ENCODE peak calls at places on chromosome 1, in eight cellular contexts. E is left lung; W is cardiac muscle cell; B is tibial artery; N is CD4-positive, CD25-positive, alpha-beta regulatory T cell; G is kidney; D is GM23248; H is astrocyte. U is an unnamed sample. For H3K36me3, the result is how much of the 10 kb centered on the place peaks cover.

GRCh38 chr1:61639218-61639617 is 85.7 kb downstream of the TM2D1 start:
- DNase-seq in N (no peak), D (no peak), E (no peak), W (peak), G (no peak), B (no peak), H (no peak), U (no peak)

GRCh38 chr1:53073899-53074311 is 11.9 kb downstream of the PODN start:
- DNase-seq in B (peak), N (no peak), H (no peak), G (peak), W (no peak), E (peak), D (no peak), U (no peak)

GRCh38 chr1:21397813-21398188 is 42.1 kb upstream of the NBPF3 start:
- DNase-seq in D (no peak), H (peak), W (no peak), N (no peak), E (no peak), G (no peak), B (no peak), U (no peak)

GRCh38 chr1:115220340-115221030 is 117.6 kb downstream of the NGF start:
- DNase-seq in N (no peak), E (no peak), W (no peak), D (no peak), G (no peak), B (no peak), H (peak), U (no peak)

GRCh38 chr1:161481624-161482392 is 23.4 kb upstream of the FCGR2A start:
- DNase-seq in W (no peak), H (no peak), D (no peak), N (no peak), G (no peak), E (no peak), B (no peak), U (no peak)

GRCh38 chr1:5585256-5585655 is 407.0 kb downstream of the NPHP4 start:
- DNase-seq in D (no peak), B (no peak), N (no peak), E (no peak), W (no peak), H (no peak), G (no peak), U (no peak)

GRCh38 chr1:156347337-156347736 is 9.0 kb downstream of the TSACC start:
- DNase-seq in W (no peak), N (no peak), D (peak), G (no peak), H (peak), B (no peak), E (no peak), U (no peak)

GRCh38 chr1:10253755-10254154 is 43.4 kb downstream of the KIF1B start:
- DNase-seq in W (no peak), H (peak), D (peak), B (no peak), G (no peak), N (no peak), E (no peak), U (peak)

GRCh38 chr1:194394676-194395075 is 1208.3 kb upstream of the B3GALT2 start:
- DNase-seq in D (no peak), H (no peak), B (no peak), W (no peak), E (no peak), N (no peak), G (no peak), U (no peak)

GRCh38 chr1:85148524-85149250 is 52.1 kb downstream of the SYDE2 start:
- DNase-seq in N (no peak), G (no peak), E (no peak), W (peak), B (no peak), D (peak), H (peak), U (no peak)

GRCh38 chr1:109918671-109919070 is 8.0 kb downstream of the CSF1 start:
- DNase-seq in H (no peak), B (no peak), D (no peak), N (no peak), W (no peak), G (no peak), E (no peak), U (no peak)

GRCh38 chr1:119840745-119841144 is 29.5 kb upstream of the REG4 start:
- DNase-seq in W (peak), D (no peak), H (no peak), N (no peak), E (no peak), G (no peak), B (no peak), U (no peak)

GRCh38 chr1:229191066-229191674 is 79.7 kb upstream of the RAB4A start:
- DNase-seq in W (no peak), D (peak), B (no peak), H (no peak), G (no peak), N (no peak), E (no peak), U (no peak)

GRCh38 chr1:91054780-91055481 is 33.1 kb upstream of the ZNF644 start:
- DNase-seq in D (no peak), E (no peak), H (no peak), B (no peak), W (no peak), G (no peak), N (no peak), U (no peak)

GRCh38 chr1:6118415-6118814 is 61.7 kb downstream of the CHD5 start:
- DNase-seq in H (peak), G (no peak), W (no peak), D (peak), E (no peak), N (no peak), B (no peak), U (no peak)

GRCh38 chr1:64033667-64034215 is 169.7 kb upstream of the UBE2U start:
- DNase-seq in D (peak), B (no peak), G (no peak), N (no peak), W (no peak), E (no peak), H (peak), U (no peak)

GRCh38 chr1:110084226-110085078 is 14.0 kb upstream of the ALX3 start:
- DNase-seq in H (peak), N (no peak), B (peak), D (peak), E (peak), G (peak), W (peak), U (peak)

GRCh38 chr1:94714552-94714951 is 105.6 kb upstream of the SLC44A3 start:
- DNase-seq in B (no peak), G (no peak), N (no peak), D (no peak), W (no peak), H (no peak), E (no peak), U (no peak)

GRCh38 chr1:156767879-156768608 is 709 bp downstream of the PRCC start:
- DNase-seq in G (peak), D (peak), E (peak), H (no peak), B (peak), N (peak), W (peak), U (peak)

GRCh38 chr1:201254625-201255469 is 28.5 kb upstream of the PKP1 start:
- DNase-seq in G (peak), D (peak), E (peak), B (no peak), N (peak), W (peak), H (no peak), U (no peak)

GRCh38 chr1:173507205-173507846 is 30.2 kb downstream of the PRDX6 start:
- DNase-seq in G (no peak), W (no peak), D (peak), B (no peak), E (no peak), H (peak), N (no peak), U (no peak)

GRCh38 chr1:159653201-159653600 is 61.2 kb downstream of the CRP start:
- DNase-seq in B (no peak), D (peak), W (no peak), E (no peak), H (peak), N (no peak), G (no peak), U (no peak)

GRCh38 chr1:164576311-164577271 is 17.6 kb downstream of the PBX1 start:
- DNase-seq in G (peak), H (no peak), D (no peak), B (peak), N (no peak), W (peak), E (peak), U (no peak)

GRCh38 chr1:164581762-164582161 is 22.8 kb downstream of the PBX1 start:
- DNase-seq in N (no peak), D (no peak), W (no peak), B (no peak), G (no peak), H (no peak), E (no peak), U (no peak)

GRCh38 chr1:164577291-164577690 is 18.3 kb downstream of the PBX1 start:
- DNase-seq in B (no peak), W (no peak), D (no peak), G (no peak), N (no peak), H (no peak), E (no peak), U (no peak)

GRCh38 chr1:164579346-164579745 is 20.4 kb downstream of the PBX1 start:
- DNase-seq in N (no peak), W (no peak), H (no peak), B (no peak), D (no peak), G (no peak), E (no peak), U (no peak)

DNA sequence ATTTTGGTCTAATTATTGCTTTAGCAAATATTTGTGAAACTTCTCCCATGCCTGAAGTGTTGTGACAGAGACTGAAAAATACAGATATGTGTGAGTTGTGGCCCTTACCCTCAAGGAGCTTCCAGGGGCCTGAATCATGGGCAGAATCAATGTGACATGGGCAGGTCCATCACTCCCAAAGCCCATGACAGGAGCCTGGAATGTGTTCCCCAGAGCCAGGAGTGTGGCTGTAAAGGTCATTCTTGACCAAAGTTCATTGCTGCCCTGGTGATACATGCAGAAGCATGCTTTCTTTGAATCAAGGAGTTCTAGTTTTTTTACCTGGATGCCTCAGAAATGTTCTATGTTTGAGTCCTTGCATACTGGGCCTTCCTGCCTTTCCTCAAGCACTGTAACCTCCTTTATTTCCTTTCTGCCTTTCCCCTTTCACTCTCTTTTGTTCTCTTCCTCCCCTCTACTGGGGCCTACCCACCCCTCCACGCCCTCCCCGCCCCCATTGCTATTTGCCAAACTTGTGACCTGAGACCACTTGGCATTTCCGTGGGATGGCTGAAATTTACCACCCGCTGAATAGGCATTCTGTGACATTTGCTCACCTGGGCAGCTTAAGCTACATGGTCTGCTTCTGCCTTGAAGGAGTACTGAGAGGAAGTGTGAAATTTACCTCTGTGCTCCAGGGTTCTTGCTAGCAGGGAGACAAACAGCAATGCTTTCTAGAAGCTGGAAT is 19.7 kb downstream of the PBX1 start:
- DNase-seq in N (no peak), W (no peak), E (no peak), H (no peak), B (no peak), D (no peak), G (no peak), U (no peak)
- H3K4me3 ChIP-seq in N (no peak), W (no peak), E (no peak), H (no peak), B (no peak), D (no peak), G (no peak), U (no peak)

GRCh38 chr1:54212872-54213271 is 12.9 kb downstream of the MRPL37 start:
- DNase-seq in D (no peak), W (no peak), N (no peak), G (no peak), E (no peak), B (no peak), H (no peak), U (no peak)
- H3K36me3 ChIP-seq in D (half or more), W (half or more), N (half or more), G (half or more), E (under half), B (half or more), H (half or more), U (under half)

GRCh38 chr1:65149391-65149729 is 1.4 kb downstream of the AK4 start:
- DNase-seq in D (no peak), N (no peak), W (no peak), B (no peak), H (no peak), G (no peak), E (no peak), U (no peak)

GRCh38 chr1:65148548-65149390 is 766 bp downstream of the AK4 start:
- DNase-seq in B (peak), E (peak), D (peak), H (no peak), G (peak), N (no peak), W (peak), U (peak)

GRCh38 chr1:65151641-65152040 is 3.6 kb downstream of the AK4 start:
- DNase-seq in G (no peak), E (no peak), B (no peak), H (no peak), N (no peak), D (no peak), W (no peak), U (no peak)

GRCh38 chr1:65150583-65151263 is 2.7 kb downstream of the AK4 start:
- DNase-seq in G (peak), W (no peak), D (no peak), B (no peak), E (no peak), N (no peak), H (no peak), U (no peak)

DNA sequence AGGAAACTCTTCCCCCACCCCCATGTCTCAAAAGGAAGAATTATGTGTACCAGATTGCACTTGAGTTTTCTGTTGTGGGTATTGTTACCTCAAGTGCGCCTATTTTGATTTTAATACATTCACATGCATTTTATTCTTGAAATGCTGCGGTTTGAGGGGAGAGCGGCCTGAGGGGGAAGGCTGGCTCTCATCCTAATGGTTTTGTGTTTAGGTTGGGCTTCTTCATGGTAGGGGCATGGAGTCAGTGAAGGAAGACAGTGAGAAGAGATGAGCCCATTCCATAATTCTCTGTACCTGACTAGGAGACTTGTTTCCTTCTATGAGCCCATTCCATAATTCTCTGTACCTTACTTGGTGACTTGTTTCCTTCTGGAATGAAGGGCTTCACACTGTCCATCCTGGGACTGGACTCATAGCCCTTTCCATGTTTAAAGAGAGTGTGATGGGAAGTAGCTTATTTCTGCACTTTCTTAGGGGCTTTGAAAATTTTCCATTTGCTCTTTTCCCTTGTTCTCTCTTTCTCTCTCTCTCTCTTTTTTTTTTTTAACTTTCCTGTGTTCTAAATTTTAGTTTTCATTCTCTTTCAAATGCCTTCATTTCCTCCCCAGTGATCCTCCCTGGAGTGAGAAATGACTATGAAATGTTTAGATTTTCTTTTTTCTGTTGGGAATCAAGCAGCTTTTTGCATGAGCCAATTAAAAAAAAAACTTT is 1.9 kb downstream of the AK4 start:
- DNase-seq in B (no peak), D (no peak), G (no peak), H (no peak), N (no peak), E (no peak), W (no peak), U (no peak)
- H3K4me3 ChIP-seq in B (peak), D (peak), G (peak), H (no peak), N (no peak), E (no peak), W (peak), U (no peak)

GRCh38 chr1:44644806-44645205 is 29.5 kb downstream of the TMEM53 start:
- DNase-seq in N (no peak), B (no peak), G (no peak), D (no peak), H (no peak), E (no peak), W (no peak), U (no peak)
- H3K36me3 ChIP-seq in N (half or more), B (under half), G (under half), D (under half), H (under half), E (under half), W (under half), U (under half)

DNA sequence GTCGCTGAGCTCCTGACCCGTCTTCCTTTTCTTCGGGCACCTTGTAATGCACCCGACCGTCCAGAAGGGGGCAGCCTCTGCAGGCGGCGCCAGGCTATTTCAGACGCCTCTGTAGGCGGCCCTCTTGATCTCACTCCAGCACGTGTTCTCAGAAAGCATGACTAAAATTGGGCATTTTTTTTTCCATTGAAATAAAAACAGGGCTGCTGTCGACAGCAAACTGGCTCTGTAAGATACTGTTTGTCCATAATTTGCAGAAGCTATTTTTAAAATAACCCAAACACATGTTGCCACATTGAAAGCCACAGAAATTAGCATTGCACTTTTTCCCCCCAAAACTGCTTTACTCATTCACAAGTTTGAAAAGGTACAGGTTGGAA is 78.0 kb downstream of the STUM start:
- DNase-seq in H (peak), B (peak), D (peak), N (peak), G (peak), E (peak), W (peak), U (peak)
- H3K4me3 ChIP-seq in H (no peak), B (no peak), D (no peak), N (peak), G (no peak), E (no peak), W (no peak), U (no peak)

GRCh38 chr1:225410036-225410435 is 17.8 kb downstream of the LBR start:
- DNase-seq in D (no peak), B (no peak), H (no peak), E (no peak), G (no peak), N (no peak), W (no peak), U (no peak)
- H3K36me3 ChIP-seq in D (under half), B (half or more), H (under half), E (under half), G (under half), N (half or more), W (under half), U (under half)

DNA sequence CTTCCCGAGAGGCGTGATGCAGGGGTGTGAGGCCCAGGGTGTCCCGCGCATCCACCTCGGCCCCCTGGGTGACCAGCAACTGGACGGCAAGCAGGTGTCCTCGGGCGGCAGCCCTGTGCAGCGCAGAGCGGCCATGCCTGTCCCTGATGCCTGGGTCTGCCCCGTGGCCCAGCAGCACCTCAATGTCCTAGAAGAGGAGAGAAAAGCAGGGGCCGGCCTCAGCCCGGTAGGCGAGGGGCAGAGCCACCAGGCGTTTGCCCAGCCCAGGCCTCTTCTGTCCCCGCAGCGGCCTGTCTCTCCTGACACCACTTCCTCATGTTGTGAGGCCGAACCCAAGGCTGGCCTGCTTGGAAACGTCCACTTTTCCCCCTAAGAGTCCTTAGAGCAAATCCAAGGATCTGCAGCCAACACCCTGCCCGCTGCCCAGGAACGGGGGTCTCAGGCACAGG is 1.7 kb downstream of the ANKRD65 start:
- DNase-seq in G (peak), W (no peak), H (no peak), D (no peak), B (no peak), N (no peak), E (peak), U (peak)
- H3K4me3 ChIP-seq in G (no peak), W (no peak), H (no peak), D (no peak), B (peak), N (no peak), E (peak), U (peak)

DNA sequence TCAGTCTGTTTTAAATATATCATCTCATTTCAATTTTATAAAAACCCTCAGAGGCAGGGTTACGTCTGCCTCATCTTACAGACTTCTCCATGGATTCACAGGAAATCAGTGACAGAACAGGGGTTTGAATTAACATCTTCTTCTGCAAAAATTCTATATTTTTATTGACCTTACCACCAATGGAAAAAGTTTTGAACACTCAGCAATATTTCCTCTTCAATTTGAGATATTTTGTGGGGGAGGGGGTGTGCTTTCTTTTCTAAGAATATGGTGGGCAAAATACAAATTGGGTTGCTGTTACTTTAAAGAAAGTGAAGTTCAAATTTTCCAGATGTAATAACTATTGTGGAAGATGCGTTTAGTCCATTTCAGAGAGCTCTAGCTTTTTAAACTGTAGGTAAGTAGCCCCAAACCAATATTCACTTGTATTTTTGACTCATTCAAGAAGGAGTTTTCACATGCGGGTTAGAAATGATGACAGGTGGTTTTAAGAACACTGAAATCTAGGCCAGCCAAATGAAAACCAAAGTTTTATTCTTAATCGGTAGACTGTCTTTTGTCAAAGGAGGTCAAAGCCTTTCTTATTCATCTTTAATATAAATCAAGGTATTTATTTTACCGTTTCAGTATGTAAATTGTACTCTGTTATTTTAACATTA is 17.4 kb downstream of the TGFB2 start:
- DNase-seq in G (no peak), B (no peak), W (no peak), E (no peak), N (no peak), H (no peak), D (no peak), U (no peak)
- H3K36me3 ChIP-seq in G (under half), B (under half), W (under half), E (under half), N (under half), H (under half), D (under half), U (under half)

U was measured in pancreas.